ENCODE peak calls at places on chromosomes 16 and 17, in seven cellular contexts. One of them, this sample, is unnamed.

GRCh38 chr17:40450175-40450574 is 6.9 kb downstream of the IGFBP4 start:
- DNase-seq in breast epithelium: no peak
- DNase-seq in GM23338: peak
- DNase-seq in GM12891: no peak
- DNase-seq in HepG2: peak
- DNase-seq in vagina: no peak
- DNase-seq in transverse colon: peak
- DNase-seq in this sample: no peak

GRCh38 chr17:43356999-43357398 is 41.8 kb upstream of the ARL4D start:
- DNase-seq in breast epithelium: no peak
- DNase-seq in vagina: no peak
- DNase-seq in transverse colon: no peak
- DNase-seq in GM23338: no peak
- DNase-seq in GM12891: no peak
- DNase-seq in HepG2: no peak
- DNase-seq in this sample: no peak

GRCh38 chr17:61488878-61489718 is 36.9 kb downstream of the TBX4 start:
- DNase-seq in transverse colon: peak
- DNase-seq in vagina: no peak
- DNase-seq in GM12891: no peak
- DNase-seq in HepG2: peak
- DNase-seq in GM23338: no peak
- DNase-seq in breast epithelium: no peak
- DNase-seq in this sample: no peak

GRCh38 chr17:56608941-56609340 is 15.4 kb downstream of the NOG start:
- DNase-seq in breast epithelium: no peak
- DNase-seq in HepG2: no peak
- DNase-seq in GM12891: no peak
- DNase-seq in transverse colon: no peak
- DNase-seq in GM23338: no peak
- DNase-seq in vagina: no peak
- DNase-seq in this sample: no peak

GRCh38 chr17:34665803-34666763 is 86.7 kb downstream of the TMEM132E start:
- DNase-seq in breast epithelium: peak
- DNase-seq in vagina: no peak
- DNase-seq in HepG2: no peak
- DNase-seq in transverse colon: no peak
- DNase-seq in GM23338: peak
- DNase-seq in GM12891: no peak
- DNase-seq in this sample: no peak

GRCh38 chr17:8326591-8327583 is 12.8 kb upstream of the ODF4 start:
- DNase-seq in breast epithelium: no peak
- DNase-seq in HepG2: no peak
- DNase-seq in GM12891: peak
- DNase-seq in transverse colon: no peak
- DNase-seq in GM23338: peak
- DNase-seq in vagina: no peak
- DNase-seq in this sample: no peak

GRCh38 chr16:3266873-3267537 is 10.6 kb upstream of the MEFV start:
- DNase-seq in GM12891: no peak
- DNase-seq in vagina: no peak
- DNase-seq in transverse colon: no peak
- DNase-seq in HepG2: peak
- DNase-seq in GM23338: peak
- DNase-seq in breast epithelium: no peak
- DNase-seq in this sample: peak

GRCh38 chr17:964881-965280 is 14.7 kb downstream of the NXN start:
- DNase-seq in breast epithelium: no peak
- DNase-seq in vagina: no peak
- DNase-seq in GM12891: no peak
- DNase-seq in GM23338: no peak
- DNase-seq in HepG2: no peak
- DNase-seq in transverse colon: no peak
- DNase-seq in this sample: no peak

GRCh38 chr17:47831934-47832327 is 461 bp downstream of the LRRC46 start:
- DNase-seq in vagina: no peak
- DNase-seq in breast epithelium: no peak
- DNase-seq in GM12891: no peak
- DNase-seq in HepG2: no peak
- DNase-seq in GM23338: no peak
- DNase-seq in transverse colon: peak
- DNase-seq in this sample: no peak

GRCh38 chr16:80569440-80570105 is 28.8 kb downstream of the DYNLRB2 start:
- DNase-seq in GM23338: no peak
- DNase-seq in HepG2: no peak
- DNase-seq in GM12891: peak
- DNase-seq in breast epithelium: no peak
- DNase-seq in transverse colon: no peak
- DNase-seq in vagina: no peak
- DNase-seq in this sample: no peak

GRCh38 chr16:86355114-86355513 is 155.2 kb upstream of the FOXF1 start:
- DNase-seq in GM23338: no peak
- DNase-seq in vagina: no peak
- DNase-seq in HepG2: no peak
- DNase-seq in breast epithelium: no peak
- DNase-seq in transverse colon: no peak
- DNase-seq in GM12891: no peak
- DNase-seq in this sample: no peak

GRCh38 chr16:24674877-24675276 is 54.6 kb upstream of the TNRC6A start:
- DNase-seq in transverse colon: no peak
- DNase-seq in GM23338: no peak
- DNase-seq in breast epithelium: no peak
- DNase-seq in GM12891: no peak
- DNase-seq in HepG2: no peak
- DNase-seq in vagina: no peak
- DNase-seq in this sample: no peak

GRCh38 chr16:49016461-49016860 is 265.2 kb downstream of the CBLN1 start:
- DNase-seq in vagina: peak
- DNase-seq in GM12891: no peak
- DNase-seq in transverse colon: no peak
- DNase-seq in GM23338: no peak
- DNase-seq in breast epithelium: no peak
- DNase-seq in HepG2: no peak
- DNase-seq in this sample: no peak

GRCh38 chr17:45896803-45897693 is 2.7 kb downstream of the MAPT start:
- DNase-seq in transverse colon: no peak
- DNase-seq in HepG2: no peak
- DNase-seq in GM12891: no peak
- DNase-seq in vagina: no peak
- DNase-seq in breast epithelium: no peak
- DNase-seq in GM23338: peak
- DNase-seq in this sample: no peak

GRCh38 chr17:49031965-49032928 is 35.1 kb downstream of the IGF2BP1 start:
- DNase-seq in vagina: no peak
- DNase-seq in GM12891: peak
- DNase-seq in GM23338: peak
- DNase-seq in HepG2: peak
- DNase-seq in transverse colon: peak
- DNase-seq in breast epithelium: no peak
- DNase-seq in this sample: peak

GRCh38 chr16:47787695-47788094 is 326.6 kb downstream of the PHKB start:
- DNase-seq in HepG2: no peak
- DNase-seq in vagina: no peak
- DNase-seq in transverse colon: no peak
- DNase-seq in GM23338: peak
- DNase-seq in breast epithelium: no peak
- DNase-seq in GM12891: no peak
- DNase-seq in this sample: no peak

GRCh38 chr17:50036455-50037320 is 19.2 kb upstream of the ITGA3 start:
- DNase-seq in GM12891: no peak
- DNase-seq in breast epithelium: no peak
- DNase-seq in GM23338: no peak
- DNase-seq in vagina: no peak
- DNase-seq in transverse colon: no peak
- DNase-seq in HepG2: no peak
- DNase-seq in this sample: no peak

GRCh38 chr17:70892527-70892926 is 723.2 kb downstream of the KCNJ2 start:
- DNase-seq in GM23338: no peak
- DNase-seq in vagina: no peak
- DNase-seq in breast epithelium: no peak
- DNase-seq in HepG2: no peak
- DNase-seq in GM12891: no peak
- DNase-seq in transverse colon: no peak
- DNase-seq in this sample: no peak

GRCh38 chr17:57911021-57911420 is 44.2 kb downstream of the CUEDC1 start:
- DNase-seq in breast epithelium: no peak
- DNase-seq in transverse colon: no peak
- DNase-seq in GM12891: no peak
- DNase-seq in vagina: no peak
- DNase-seq in GM23338: no peak
- DNase-seq in HepG2: no peak
- DNase-seq in this sample: no peak

GRCh38 chr16:89764711-89765201 is 43.4 kb downstream of the ZNF276 start:
- DNase-seq in transverse colon: peak
- DNase-seq in GM23338: no peak
- DNase-seq in HepG2: no peak
- DNase-seq in GM12891: peak
- DNase-seq in breast epithelium: no peak
- DNase-seq in vagina: no peak
- DNase-seq in this sample: no peak

GRCh38 chr17:44989552-44990138 is 21.5 kb upstream of the C1QL1 start:
- DNase-seq in HepG2: no peak
- DNase-seq in vagina: no peak
- DNase-seq in GM23338: no peak
- DNase-seq in GM12891: no peak
- DNase-seq in transverse colon: no peak
- DNase-seq in breast epithelium: no peak
- DNase-seq in this sample: no peak

GRCh38 chr16:57592591-57593003 is 35.8 kb upstream of the ADGRG1 start:
- DNase-seq in GM12891: no peak
- DNase-seq in HepG2: no peak
- DNase-seq in breast epithelium: no peak
- DNase-seq in GM23338: no peak
- DNase-seq in transverse colon: peak
- DNase-seq in vagina: no peak
- DNase-seq in this sample: no peak

DNA sequence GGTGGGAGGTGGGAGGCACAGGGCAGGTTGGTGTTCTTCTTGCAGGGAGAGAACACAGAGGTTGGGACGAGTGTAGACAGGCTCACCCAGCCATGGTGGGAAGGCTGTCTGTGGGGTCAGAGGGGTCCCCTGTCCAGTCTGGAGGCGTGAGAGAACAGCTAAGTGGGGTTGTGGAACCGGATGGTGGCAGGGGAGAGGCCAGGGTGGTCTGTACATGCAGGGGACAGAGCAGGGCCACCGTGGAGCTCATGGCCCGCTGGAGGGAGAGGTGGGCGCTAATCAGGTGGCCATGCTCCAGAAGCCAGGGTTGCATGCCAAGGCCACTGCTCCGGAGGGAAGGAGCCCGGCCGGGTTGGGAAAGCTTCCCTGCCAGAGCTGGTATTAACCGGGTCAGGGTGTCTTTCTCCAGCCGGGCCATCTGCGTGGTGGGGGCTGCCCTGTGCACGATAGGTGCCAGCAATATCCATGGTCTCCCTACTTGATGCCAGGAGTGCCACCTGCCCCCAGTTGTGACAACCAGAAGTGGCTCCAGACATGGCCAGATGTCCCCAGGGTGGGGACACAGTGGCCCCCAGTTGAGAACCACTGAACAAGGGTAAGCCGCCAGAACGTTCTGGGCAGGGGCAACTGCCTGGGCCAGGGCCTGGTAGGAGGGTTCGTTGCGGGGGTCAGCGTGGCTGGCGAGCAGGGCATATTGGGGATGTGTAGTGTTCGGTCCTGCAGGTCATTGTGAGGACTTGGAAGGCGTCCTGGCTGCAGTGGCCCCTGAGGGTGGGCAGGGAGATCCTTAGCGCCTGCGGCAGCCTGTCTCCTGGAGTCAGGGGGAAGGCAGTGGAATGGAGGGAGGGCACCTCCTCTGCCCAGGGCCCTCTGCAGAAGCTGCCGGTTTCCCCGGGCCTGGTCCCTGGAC is 5.1 kb downstream of the SNN start:
- DNase-seq in breast epithelium: no peak
- DNase-seq in vagina: no peak
- DNase-seq in transverse colon: no peak
- DNase-seq in GM12891: no peak
- DNase-seq in GM23338: no peak
- DNase-seq in HepG2: no peak
- DNase-seq in this sample: no peak
- TF ChIP-seq POLR2AphosphoS5 in breast epithelium: no peak
- TF ChIP-seq POLR2AphosphoS5 in vagina: no peak
- TF ChIP-seq POLR2AphosphoS5 in transverse colon: no peak
- TF ChIP-seq POLR2AphosphoS5 in GM12891: no peak
- TF ChIP-seq POLR2AphosphoS5 in GM23338: no peak
- TF ChIP-seq POLR2AphosphoS5 in HepG2: no peak
- TF ChIP-seq POLR2AphosphoS5 in this sample: no peak

DNA sequence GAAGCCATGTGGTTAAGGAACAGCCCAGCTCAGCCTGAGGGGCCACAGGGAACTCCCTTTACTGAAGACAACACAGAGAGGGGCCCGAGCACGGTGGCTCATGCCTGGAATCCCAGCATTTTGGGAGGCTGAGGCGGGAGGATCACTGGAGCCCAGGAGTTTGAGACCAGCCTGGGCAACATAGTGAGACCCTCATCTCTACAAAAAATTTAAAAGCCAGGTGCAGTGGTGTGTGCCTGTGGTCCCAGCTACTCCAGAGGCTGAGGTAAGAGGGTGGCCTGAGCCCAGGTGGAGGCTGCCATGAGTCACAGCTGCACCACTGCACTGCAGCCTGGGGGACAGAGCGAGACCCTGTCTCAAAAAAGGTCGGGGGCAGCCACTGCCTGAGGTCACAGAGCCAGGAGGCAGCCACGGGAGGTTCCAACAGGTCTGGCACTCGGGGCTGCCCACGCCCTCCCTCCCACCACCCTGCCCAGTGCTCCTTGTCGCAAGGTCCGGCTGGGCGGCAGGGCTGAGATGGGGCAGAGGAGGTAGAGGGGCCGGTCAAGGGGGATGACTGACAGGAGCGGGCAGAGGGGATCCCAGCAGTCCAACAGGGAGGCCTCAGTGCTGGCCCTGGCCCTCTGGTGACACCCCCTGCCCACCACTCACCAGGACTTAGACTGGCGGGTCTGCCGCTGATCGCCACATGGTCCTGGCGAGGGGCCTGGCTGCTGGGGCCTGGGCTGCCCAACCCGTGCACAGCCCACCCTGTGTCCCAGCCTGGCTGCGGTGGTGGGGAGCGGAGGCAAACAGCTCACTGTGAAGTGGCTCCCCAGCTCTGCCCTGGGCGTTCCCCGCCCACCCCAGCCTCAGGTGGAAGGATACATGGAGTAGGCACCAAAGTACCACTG is 3.4 kb downstream of the CYBA start:
- DNase-seq in transverse colon: no peak
- DNase-seq in breast epithelium: no peak
- DNase-seq in GM23338: no peak
- DNase-seq in GM12891: no peak
- DNase-seq in vagina: no peak
- DNase-seq in HepG2: no peak
- DNase-seq in this sample: no peak
- TF ChIP-seq POLR2AphosphoS5 in transverse colon: no peak
- TF ChIP-seq POLR2AphosphoS5 in breast epithelium: no peak
- TF ChIP-seq POLR2AphosphoS5 in GM23338: no peak
- TF ChIP-seq POLR2AphosphoS5 in GM12891: no peak
- TF ChIP-seq POLR2AphosphoS5 in vagina: no peak
- TF ChIP-seq POLR2AphosphoS5 in HepG2: no peak
- TF ChIP-seq POLR2AphosphoS5 in this sample: no peak

GRCh38 chr17:80961516-80961915 is 30.1 kb upstream of the CHMP6 start:
- DNase-seq in vagina: no peak
- DNase-seq in GM23338: no peak
- DNase-seq in breast epithelium: no peak
- DNase-seq in transverse colon: no peak
- DNase-seq in HepG2: no peak
- DNase-seq in GM12891: no peak
- DNase-seq in this sample: no peak
- TF ChIP-seq POLR2AphosphoS5 in vagina: no peak
- TF ChIP-seq POLR2AphosphoS5 in GM23338: no peak
- TF ChIP-seq POLR2AphosphoS5 in breast epithelium: no peak
- TF ChIP-seq POLR2AphosphoS5 in transverse colon: no peak
- TF ChIP-seq POLR2AphosphoS5 in HepG2: no peak
- TF ChIP-seq POLR2AphosphoS5 in GM12891: no peak
- TF ChIP-seq POLR2AphosphoS5 in this sample: no peak

GRCh38 chr16:67105881-67106280 is 3.9 kb upstream of the PHAF1 start:
- DNase-seq in transverse colon: no peak
- DNase-seq in GM12891: no peak
- DNase-seq in GM23338: no peak
- DNase-seq in vagina: no peak
- DNase-seq in breast epithelium: no peak
- DNase-seq in HepG2: no peak
- DNase-seq in this sample: no peak
- TF ChIP-seq POLR2AphosphoS5 in transverse colon: no peak
- TF ChIP-seq POLR2AphosphoS5 in GM12891: no peak
- TF ChIP-seq POLR2AphosphoS5 in GM23338: no peak
- TF ChIP-seq POLR2AphosphoS5 in vagina: no peak
- TF ChIP-seq POLR2AphosphoS5 in breast epithelium: no peak
- TF ChIP-seq POLR2AphosphoS5 in HepG2: no peak
- TF ChIP-seq POLR2AphosphoS5 in this sample: no peak

This sample was measured in Panc1.